ENCODE peak calls at places on chromosomes 6 and 20, in six cellular contexts. X, J, G, E, Z and S are unnamed samples.

GRCh38 chr6:125818225-125818657 is 27.5 kb downstream of the NCOA7 start:
- DNase-seq in X (no peak), J (no peak), G (no peak), E (no peak), Z (no peak), S (no peak)

GRCh38 chr20:57756213-57756612 is 46.4 kb upstream of the PMEPA1 start:
- DNase-seq in X (no peak), J (no peak), G (no peak), E (no peak), Z (no peak), S (no peak)

GRCh38 chr20:64180673-64181072 is 16.4 kb downstream of the MYT1 start:
- DNase-seq in X (no peak), J (peak; percentile 3), G (no peak), E (no peak), Z (no peak), S (no peak)

GRCh38 chr6:105603779-105604592 is 201.1 kb upstream of the PREP start:
- DNase-seq in X (no peak), J (no peak), G (no peak), E (no peak), Z (peak; percentile 31), S (no peak)

GRCh38 chr20:531608-532007 is 12.0 kb downstream of the CSNK2A1 start:
- DNase-seq in X (no peak), J (no peak), G (no peak), E (no peak), Z (no peak), S (no peak)

GRCh38 chr6:30508890-30509736 is 19.8 kb downstream of the HLA-E start:
- DNase-seq in X (no peak), J (no peak), G (no peak), E (peak; percentile 12), Z (peak; percentile 28), S (no peak)

GRCh38 chr6:153032255-153032882 is 29.9 kb upstream of the MTRF1L start:
- DNase-seq in X (peak; percentile 44), J (no peak), G (peak; percentile 9), E (no peak), Z (peak; percentile 67), S (no peak)

GRCh38 chr6:118103381-118104105 is 196.5 kb downstream of the SLC35F1 start:
- DNase-seq in X (no peak), J (no peak), G (peak; percentile 8), E (no peak), Z (no peak), S (no peak)

GRCh38 chr6:90249044-90249443 is 47.6 kb downstream of the BACH2 start:
- DNase-seq in X (no peak), J (no peak), G (no peak), E (no peak), Z (no peak), S (no peak)

GRCh38 chr20:16283978-16284377 is 289.3 kb downstream of the KIF16B start:
- DNase-seq in X (peak; percentile 22), J (no peak), G (no peak), E (no peak), Z (no peak), S (no peak)

GRCh38 chr20:22921595-22922421 is 113.3 kb upstream of the SSTR4 start:
- DNase-seq in X (no peak), J (no peak), G (no peak), E (no peak), Z (peak; percentile 60), S (no peak)

GRCh38 chr6:7196019-7196402 is 88.2 kb downstream of the RREB1 start:
- DNase-seq in X (no peak), J (no peak), G (no peak), E (no peak), Z (no peak), S (no peak)

GRCh38 chr6:169866668-169867521 is 115.5 kb downstream of the ERMARD start:
- DNase-seq in X (no peak), J (no peak), G (no peak), E (peak; percentile 25), Z (no peak), S (no peak)

GRCh38 chr6:75882734-75883133 is 133.7 kb downstream of the MYO6 start:
- DNase-seq in X (no peak), J (no peak), G (no peak), E (no peak), Z (peak; percentile 59), S (no peak)

GRCh38 chr20:54292186-54292585 is 84.3 kb downstream of the PFDN4 start:
- DNase-seq in X (no peak), J (no peak), G (no peak), E (no peak), Z (peak; percentile 76), S (no peak)

GRCh38 chr20:61980647-61981583 is 84.8 kb downstream of the TAF4 start:
- DNase-seq in X (peak; percentile 55), J (no peak), G (peak; percentile 60), E (peak; percentile 66), Z (no peak), S (no peak)

GRCh38 chr6:74731204-74731603 is 474.6 kb downstream of the COL12A1 start:
- DNase-seq in X (no peak), J (no peak), G (no peak), E (no peak), Z (peak; percentile 81), S (no peak)

GRCh38 chr20:25061821-25062530 is 4.0 kb upstream of the ACSS1 start:
- DNase-seq in X (no peak), J (no peak), G (no peak), E (no peak), Z (no peak), S (no peak)

GRCh38 chr20:1280421-1281102 is 14.5 kb downstream of the SNPH start:
- DNase-seq in X (no peak), J (no peak), G (no peak), E (no peak), Z (peak; percentile 17), S (no peak)

GRCh38 chr20:62828551-62829230 is 11.8 kb downstream of the COL9A3 start:
- DNase-seq in X (no peak), J (no peak), G (no peak), E (peak; percentile 33), Z (no peak), S (no peak)

GRCh38 chr20:10093087-10093591 is 58.4 kb downstream of the ANKEF1 start:
- DNase-seq in X (peak; percentile 78), J (no peak), G (no peak), E (peak; percentile 62), Z (peak; percentile 84), S (no peak)

GRCh38 chr20:17859616-17860232 is 108.9 kb downstream of the SNX5 start:
- DNase-seq in X (peak; percentile 31), J (no peak), G (no peak), E (no peak), Z (no peak), S (peak; percentile 5)

GRCh38 chr20:42747765-42748411 is 441.8 kb downstream of the PTPRT start:
- DNase-seq in X (peak; percentile 8), J (no peak), G (no peak), E (no peak), Z (no peak), S (no peak)

GRCh38 chr20:10733122-10733521 is 59.3 kb upstream of the JAG1 start:
- DNase-seq in X (no peak), J (no peak), G (no peak), E (no peak), Z (peak; percentile 7), S (no peak)

GRCh38 chr6:149037026-149037734 is 280.3 kb upstream of the TAB2 start:
- DNase-seq in X (no peak), J (no peak), G (peak; percentile 39), E (no peak), Z (peak; percentile 53), S (no peak)

GRCh38 chr6:107488875-107489635 is 862 bp upstream of the SOBP start:
- DNase-seq in X (peak; percentile 79), J (peak; percentile 48), G (peak; percentile 80), E (peak; percentile 88), Z (no peak), S (no peak)

GRCh38 chr6:41560440-41561192 is 14.4 kb downstream of the FOXP4 start:
- DNase-seq in X (peak; percentile 89), J (peak; percentile 67), G (peak; percentile 69), E (peak; percentile 88), Z (peak; percentile 34), S (peak; percentile 92)

GRCh38 chr20:44552950-44553908 is 29.1 kb upstream of the PKIG start:
- DNase-seq in X (no peak), J (no peak), G (no peak), E (no peak), Z (peak; percentile 92), S (no peak)
- H3K27ac ChIP-seq in X (no peak overlapping the region), J (peak overlapping the region; percentile 50), G (no peak overlapping the region), E (no peak overlapping the region), Z (peak overlapping the region; percentile 40), S (peak overlapping the region; percentile 53)

GRCh38 chr6:34232901-34233300 is 3.8 kb upstream of the HMGA1 start:
- DNase-seq in X (no peak), J (no peak), G (no peak), E (peak; percentile 49), Z (no peak), S (no peak)
- H3K27ac ChIP-seq in X (no peak overlapping the region), J (no peak overlapping the region), G (no peak overlapping the region), E (no peak overlapping the region), Z (no peak overlapping the region), S (no peak overlapping the region)

GRCh38 chr6:25297823-25298507 is 18.8 kb downstream of the CARMIL1 start:
- DNase-seq in X (no peak), J (no peak), G (no peak), E (no peak), Z (no peak), S (no peak)
- H3K27ac ChIP-seq in X (no peak overlapping the region), J (peak overlapping the region; percentile 76), G (no peak overlapping the region), E (no peak overlapping the region), Z (peak overlapping the region; percentile 22), S (no peak overlapping the region)

GRCh38 chr6:158819977-158820632 is 937 bp upstream of the EZR start:
- DNase-seq in X (peak; percentile 59), J (no peak), G (peak; percentile 13), E (peak; percentile 36), Z (peak; percentile 25), S (no peak)
- H3K27ac ChIP-seq in X (no peak overlapping the region), J (peak overlapping the region; percentile 97), G (no peak overlapping the region), E (no peak overlapping the region), Z (peak overlapping the region; percentile 56), S (peak overlapping the region; percentile 97)

DNA sequence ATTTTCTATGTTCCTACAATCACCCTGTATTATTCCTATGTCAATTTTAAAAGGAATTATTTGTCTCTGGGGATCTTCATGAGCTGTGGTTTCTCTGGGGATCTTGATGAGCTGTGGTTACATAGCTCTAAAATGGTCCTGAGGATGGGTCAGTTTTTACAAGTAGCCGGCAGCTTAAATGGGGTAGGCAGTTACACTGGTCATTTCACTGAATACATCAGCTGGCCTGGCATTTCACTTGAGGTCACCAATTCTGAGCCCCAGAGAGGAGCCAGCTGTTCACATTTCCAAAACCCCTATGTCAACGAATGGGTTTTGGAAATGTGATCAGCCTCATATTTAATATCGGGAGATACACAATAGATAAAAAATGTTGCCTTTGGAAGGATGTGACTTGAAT is 652.5 kb upstream of the FLRT3 start:
- DNase-seq in X (no peak), J (no peak), G (no peak), E (no peak), Z (no peak), S (no peak)
- H3K27ac ChIP-seq in X (no peak overlapping the region), J (no peak overlapping the region), G (no peak overlapping the region), E (no peak overlapping the region), Z (no peak overlapping the region), S (no peak overlapping the region)

GRCh38 chr6:127566119-127566518 is 10.9 kb upstream of the C6orf58 start:
- DNase-seq in X (no peak), J (no peak), G (no peak), E (no peak), Z (no peak), S (no peak)
- H3K27ac ChIP-seq in X (no peak overlapping the region), J (no peak overlapping the region), G (no peak overlapping the region), E (no peak overlapping the region), Z (no peak overlapping the region), S (no peak overlapping the region)